ENCODE peak calls at places on chromosomes 7 and 10, in five cellular contexts. W is foreskin keratinocyte; A is CD8-positive, alpha-beta T cell; S is astrocyte; H is Peyer's patch. O is an unnamed sample.

GRCh38 chr10:95785942-95786669 is 30.1 kb downstream of the ENTPD1 start:
- DNase-seq in W (no peak), A (no peak), S (no peak), H (no peak), O (no peak)

GRCh38 chr7:100483728-100484635 is at the start of gene NYAP1:
- DNase-seq in W (no peak), A (peak), S (no peak), H (peak), O (peak)

GRCh38 chr10:113957013-113957412 is 86.7 kb upstream of the ADRB1 start:
- DNase-seq in W (peak), A (no peak), S (peak), H (no peak), O (peak)

GRCh38 chr7:131753620-131754222 is 197.3 kb upstream of the PODXL start:
- DNase-seq in W (no peak), A (no peak), S (no peak), H (no peak), O (peak)

GRCh38 chr10:76576276-76576962 is 1061.2 kb downstream of the KCNMA1 start:
- DNase-seq in W (no peak), A (no peak), S (peak), H (no peak), O (no peak)

GRCh38 chr10:63392224-63392623 is 73.6 kb downstream of the JMJD1C start:
- DNase-seq in W (no peak), A (no peak), S (no peak), H (no peak), O (no peak)

GRCh38 chr10:58802047-58802446 is 289.4 kb downstream of the BICC1 start:
- DNase-seq in W (no peak), A (no peak), S (no peak), H (no peak), O (no peak)

GRCh38 chr10:123521556-123521955 is 144.6 kb upstream of the GPR26 start:
- DNase-seq in W (no peak), A (no peak), S (no peak), H (no peak), O (no peak)

GRCh38 chr10:51679841-51680240 is 19.6 kb downstream of the CSTF2T start:
- DNase-seq in W (no peak), A (no peak), S (no peak), H (no peak), O (no peak)

GRCh38 chr10:121495719-121496118 is 102.5 kb downstream of the FGFR2 start:
- DNase-seq in W (no peak), A (no peak), S (no peak), H (no peak), O (no peak)

GRCh38 chr7:1362301-1362700 is 97.0 kb downstream of the MICALL2 start:
- DNase-seq in W (no peak), A (no peak), S (no peak), H (no peak), O (no peak)

DNA sequence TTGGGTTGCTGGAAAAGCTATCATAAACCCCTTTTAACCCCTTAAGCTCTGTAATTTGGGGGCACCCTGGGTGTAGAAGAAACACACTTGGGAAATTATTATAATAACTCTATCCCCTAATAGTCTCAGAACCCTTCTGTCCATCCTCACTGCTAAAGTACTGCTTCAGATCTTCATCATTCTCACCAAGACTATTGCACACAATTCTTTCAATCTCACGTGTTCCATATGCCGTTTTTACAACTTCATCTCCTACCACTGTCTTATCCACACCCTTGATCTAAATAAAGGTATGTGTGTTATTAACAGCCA is 15.8 kb downstream of the ANKRD22 start:
- DNase-seq in W (no peak), A (no peak), S (no peak), H (no peak), O (no peak)
- TF ChIP-seq CTCF in W (no peak), A (peak), S (no peak), H (peak), O (no peak)

GRCh38 chr7:14905764-14906163 is 3.2 kb upstream of the DGKB start:
- DNase-seq in W (no peak), A (no peak), S (no peak), H (no peak), O (no peak)

GRCh38 chr7:14900051-14900450 is 2.5 kb downstream of the DGKB start:
- DNase-seq in W (no peak), A (no peak), S (no peak), H (no peak), O (no peak)

GRCh38 chr7:14899065-14899464 is 3.5 kb downstream of the DGKB start:
- DNase-seq in W (no peak), A (no peak), S (peak), H (no peak), O (no peak)

GRCh38 chr7:14902589-14902963 is at the start of gene DGKB:
- DNase-seq in W (no peak), A (no peak), S (peak), H (no peak), O (no peak)
- H3K27ac ChIP-seq in W (no peak), A (no peak), S (no peak), H (no peak), O (no peak)

GRCh38 chr10:102230264-102230860 is 4.3 kb downstream of the ELOVL3 start:
- DNase-seq in W (no peak), A (peak), S (no peak), H (no peak), O (peak)

GRCh38 chr10:102231357-102232318 is 5.5 kb downstream of the ELOVL3 start:
- DNase-seq in W (no peak), A (peak), S (no peak), H (no peak), O (peak)

GRCh38 chr10:102229810-102230263 is 3.7 kb downstream of the ELOVL3 start:
- DNase-seq in W (no peak), A (peak), S (no peak), H (peak), O (peak)

GRCh38 chr10:102233997-102234396 is 7.3 kb downstream of the PITX3 start:
- DNase-seq in W (no peak), A (no peak), S (no peak), H (no peak), O (no peak)

DNA sequence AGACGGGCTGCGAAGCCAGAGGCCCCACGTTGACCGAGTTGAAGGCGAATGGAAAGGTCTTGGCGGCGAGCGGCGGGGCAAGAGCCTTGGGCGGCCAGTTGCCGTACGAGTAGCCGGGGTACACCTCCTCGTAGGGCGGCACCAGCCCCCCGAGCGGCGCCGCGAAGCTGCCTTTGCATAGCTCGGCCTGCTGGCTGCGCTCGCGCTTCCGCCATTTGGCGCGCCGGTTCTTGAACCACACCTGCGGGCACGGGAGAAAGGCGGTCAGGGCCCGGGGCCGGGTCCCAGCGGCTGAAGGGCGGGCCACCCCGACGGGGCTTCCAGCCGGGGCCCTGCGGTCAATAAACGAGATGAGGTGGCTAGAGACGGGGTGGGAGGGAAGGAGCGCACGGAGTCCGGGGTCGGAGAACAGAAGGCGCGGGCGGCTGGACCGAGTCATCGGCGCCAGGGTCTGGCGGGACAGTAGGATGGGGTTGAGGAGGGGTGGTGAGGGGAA is 4.8 kb downstream of the ELOVL3 start:
- DNase-seq in W (no peak), A (peak), S (no peak), H (peak), O (no peak)
- TF ChIP-seq CTCF in W (peak), A (no peak), S (no peak), H (no peak), O (peak)

DNA sequence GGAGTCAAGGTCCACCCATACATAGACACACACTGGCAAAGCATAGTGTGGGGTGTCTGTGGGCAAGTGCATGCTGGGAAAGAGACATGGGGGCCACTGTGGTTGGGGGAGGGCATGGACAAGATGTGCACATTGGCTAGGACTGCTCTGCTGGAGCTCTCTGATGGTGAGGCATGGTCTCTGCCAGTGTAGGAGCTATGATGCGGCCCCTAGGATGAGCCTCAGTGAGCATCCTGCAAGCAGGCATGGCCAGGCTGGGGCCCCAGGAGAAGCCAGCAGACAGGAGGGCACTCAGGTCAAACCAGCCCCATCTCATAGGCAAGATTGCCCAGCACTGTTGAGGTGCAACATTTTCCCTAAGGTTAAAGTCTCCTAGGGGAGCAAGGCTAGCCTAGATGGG is 489.4 kb downstream of the DNAJB9 start:
- DNase-seq in W (no peak), A (no peak), S (no peak), H (no peak), O (no peak)
- H3K27ac ChIP-seq in W (no peak), A (no peak), S (no peak), H (no peak), O (no peak)

GRCh38 chr7:93461350-93461749 is 113.2 kb downstream of the CALCR start:
- DNase-seq in W (no peak), A (no peak), S (no peak), H (no peak), O (peak)
- TF ChIP-seq CTCF in W (peak), A (no peak), S (no peak), H (no peak), O (no peak)

GRCh38 chr10:67088035-67088434 is 162.2 kb downstream of the LRRTM3 start:
- DNase-seq in W (no peak), A (no peak), S (no peak), H (no peak), O (no peak)
- H3K27ac ChIP-seq in W (no peak), A (no peak), S (no peak), H (no peak), O (no peak)

GRCh38 chr10:18312385-18313145 is 172.3 kb downstream of the CACNB2 start:
- DNase-seq in W (peak), A (no peak), S (peak), H (no peak), O (peak)
- TF ChIP-seq CTCF in W (peak), A (no peak), S (peak), H (no peak), O (peak)

GRCh38 chr10:12154516-12154915 is 25.0 kb downstream of the SEC61A2 start:
- DNase-seq in W (no peak), A (no peak), S (no peak), H (no peak), O (no peak)

GRCh38 chr10:12160664-12161063 is 31.2 kb downstream of the SEC61A2 start:
- DNase-seq in W (no peak), A (no peak), S (no peak), H (no peak), O (no peak)

GRCh38 chr10:12156367-12157123 is 27.1 kb downstream of the SEC61A2 start:
- DNase-seq in W (no peak), A (no peak), S (no peak), H (no peak), O (no peak)
- H3K27ac ChIP-seq in W (no peak), A (no peak), S (no peak), H (no peak), O (no peak)

DNA sequence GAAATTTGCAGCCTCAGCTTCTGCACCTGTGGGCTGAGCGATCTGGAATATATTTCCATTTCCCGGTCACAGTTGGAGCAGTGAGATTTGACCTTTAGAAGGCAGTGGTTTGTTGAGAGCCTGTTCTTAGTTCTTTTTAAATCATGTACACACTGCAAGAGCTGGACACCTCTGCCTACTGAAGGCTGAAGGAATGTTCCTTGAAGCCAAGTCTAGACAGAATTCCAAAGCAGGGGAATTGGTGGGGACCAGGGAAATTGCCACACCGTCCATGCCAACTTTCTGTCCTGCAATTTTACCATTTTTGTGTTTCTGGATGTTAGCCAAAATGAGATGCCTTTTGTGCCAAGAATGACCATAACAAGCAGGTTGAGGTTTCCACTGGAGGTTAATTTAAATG is 706.6 kb downstream of the INHBA start:
- DNase-seq in W (no peak), A (no peak), S (peak), H (no peak), O (no peak)
- TF ChIP-seq CTCF in W (no peak), A (no peak), S (no peak), H (no peak), O (no peak)

O was measured in RWPE1.